ENCODE peak calls at places on chromosomes 16 and 17, in seven cellular contexts. Z is GM12892, J is left cardiac atrium, S is fibroblast of the aortic adventitia, A is AG09309, D is HEK293T, G is T-helper 1 cell. Q is an unnamed sample.

GRCh38 chr16:86697715-86698114 is 119.4 kb downstream of the FOXL1 start:
- DNase-seq in Z (no peak), J (no peak), S (peak; percentile 23), A (no peak), D (no peak), G (no peak), Q (no peak)

GRCh38 chr17:32626371-32626770 is 139.6 kb downstream of the CDK5R1 start:
- DNase-seq in Z (no peak), J (no peak), S (no peak), A (no peak), D (no peak), G (no peak), Q (no peak)

GRCh38 chr17:51035436-51035835 is 85.2 kb downstream of the SPAG9 start:
- DNase-seq in Z (no peak), J (no peak), S (peak; percentile 94), A (peak; percentile 86), D (no peak), G (no peak), Q (peak; percentile 86)

GRCh38 chr16:87953308-87954208 is 2.3 kb downstream of the BANP start:
- DNase-seq in Z (no peak), J (no peak), S (no peak), A (no peak), D (no peak), G (no peak), Q (no peak)

GRCh38 chr16:14961405-14962186 is 13.2 kb upstream of the PDXDC1 start:
- DNase-seq in Z (no peak), J (no peak), S (no peak), A (no peak), D (no peak), G (no peak), Q (no peak)

GRCh38 chr17:32281011-32281451 is 15.4 kb downstream of the RHBDL3 start:
- DNase-seq in Z (no peak), J (peak; percentile 48), S (no peak), A (no peak), D (no peak), G (no peak), Q (no peak)

GRCh38 chr16:51450913-51451312 is 299.8 kb upstream of the SALL1 start:
- DNase-seq in Z (no peak), J (no peak), S (no peak), A (no peak), D (no peak), G (no peak), Q (no peak)

GRCh38 chr17:40556198-40556661 is 9.0 kb downstream of the CCR7 start:
- DNase-seq in Z (no peak), J (no peak), S (no peak), A (no peak), D (no peak), G (no peak), Q (no peak)

GRCh38 chr16:88306860-88307545 is 75.8 kb upstream of the ZNF469 start:
- DNase-seq in Z (no peak), J (no peak), S (peak; percentile 96), A (peak; percentile 86), D (no peak), G (no peak), Q (peak; percentile 96)

GRCh38 chr17:3845361-3845753 is 689 bp downstream of the NCBP3 start:
- DNase-seq in Z (no peak), J (no peak), S (peak; percentile 13), A (no peak), D (no peak), G (no peak), Q (no peak)

GRCh38 chr17:2253768-2254406 is 49.7 kb downstream of the SMG6 start:
- DNase-seq in Z (peak; percentile 54), J (no peak), S (no peak), A (no peak), D (no peak), G (no peak), Q (no peak)

GRCh38 chr17:74361613-74362391 is at the start of gene BTBD17:
- DNase-seq in Z (no peak), J (peak; percentile 66), S (peak; percentile 13), A (no peak), D (peak; percentile 77), G (peak; percentile 12), Q (no peak)

GRCh38 chr17:76569607-76570279 is 15.9 kb downstream of the ST6GALNAC2 start:
- DNase-seq in Z (no peak), J (peak; percentile 68), S (no peak), A (no peak), D (no peak), G (no peak), Q (no peak)

GRCh38 chr17:1455291-1455747 is 713 bp downstream of the CRK start:
- DNase-seq in Z (no peak), J (peak; percentile 81), S (peak; percentile 68), A (peak; percentile 28), D (peak; percentile 71), G (peak; percentile 15), Q (peak; percentile 78)

GRCh38 chr17:55409030-55409800 is 12.4 kb downstream of the MMD start:
- DNase-seq in Z (no peak), J (no peak), S (no peak), A (no peak), D (no peak), G (no peak), Q (no peak)

GRCh38 chr16:74304835-74305176 is 8.2 kb downstream of the PSMD7 start:
- DNase-seq in Z (no peak), J (no peak), S (no peak), A (no peak), D (no peak), G (no peak), Q (no peak)

GRCh38 chr17:32523017-32523680 is 36.4 kb downstream of the CDK5R1 start:
- DNase-seq in Z (peak; percentile 51), J (no peak), S (no peak), A (no peak), D (no peak), G (no peak), Q (no peak)

GRCh38 chr17:46024590-46024989 is 25.5 kb downstream of the STH start:
- DNase-seq in Z (no peak), J (no peak), S (no peak), A (no peak), D (no peak), G (no peak), Q (no peak)

GRCh38 chr17:15351925-15352324 is 10.5 kb upstream of the TEKT3 start:
- DNase-seq in Z (no peak), J (no peak), S (peak; percentile 92), A (peak; percentile 63), D (no peak), G (no peak), Q (peak; percentile 87)

GRCh38 chr16:78183886-78184553 is 84.6 kb downstream of the WWOX start:
- DNase-seq in Z (no peak), J (no peak), S (no peak), A (no peak), D (peak; percentile 31), G (no peak), Q (peak; percentile 9)

GRCh38 chr17:40320771-40321501 is 12.0 kb downstream of the RARA start:
- DNase-seq in Z (no peak), J (peak; percentile 85), S (peak; percentile 65), A (no peak), D (no peak), G (peak; percentile 51), Q (peak; percentile 61)

GRCh38 chr16:88545781-88546180 is 24.4 kb upstream of the ZC3H18 start:
- DNase-seq in Z (no peak), J (no peak), S (no peak), A (no peak), D (no peak), G (no peak), Q (no peak)

GRCh38 chr16:29760567-29761279 is 14.9 kb upstream of the C16orf54 start:
- DNase-seq in Z (no peak), J (no peak), S (no peak), A (no peak), D (no peak), G (no peak), Q (no peak)

GRCh38 chr17:61453563-61453962 is 1.3 kb downstream of the TBX4 start:
- DNase-seq in Z (no peak), J (no peak), S (peak; percentile 9), A (no peak), D (no peak), G (no peak), Q (no peak)

GRCh38 chr16:3716831-3717234 is 491 bp downstream of the TRAP1 start:
- DNase-seq in Z (no peak), J (no peak), S (no peak), A (no peak), D (peak; percentile 28), G (peak; percentile 6), Q (no peak)

GRCh38 chr17:80248894-80249710 is 11.6 kb upstream of the RNF213 start:
- DNase-seq in Z (peak; percentile 2), J (no peak), S (no peak), A (no peak), D (no peak), G (no peak), Q (no peak)

GRCh38 chr17:37220609-37220953 is 155.2 kb upstream of the C17orf78 start:
- DNase-seq in Z (no peak), J (no peak), S (peak; percentile 34), A (no peak), D (peak; percentile 6), G (no peak), Q (peak; percentile 21)

GRCh38 chr17:16820979-16821543 is 131.0 kb downstream of the CCDC144A start:
- DNase-seq in Z (no peak), J (no peak), S (no peak), A (no peak), D (no peak), G (no peak), Q (no peak)

GRCh38 chr17:46121165-46121764 is 72.0 kb downstream of the KANSL1 start:
- DNase-seq in Z (no peak), J (no peak), S (no peak), A (no peak), D (no peak), G (no peak), Q (no peak)

GRCh38 chr17:70078549-70078948 is 3.5 kb downstream of the KCNJ16 start:
- DNase-seq in Z (no peak), J (no peak), S (no peak), A (no peak), D (no peak), G (no peak), Q (no peak)

GRCh38 chr17:37598145-37598544 is 11.1 kb downstream of the SYNRG start:
- DNase-seq in Z (no peak), J (no peak), S (no peak), A (no peak), D (no peak), G (no peak), Q (no peak)

GRCh38 chr17:8922923-8923322 is 42.6 kb downstream of the PIK3R5 start:
- DNase-seq in Z (no peak), J (no peak), S (no peak), A (no peak), D (no peak), G (no peak), Q (no peak)

Q was measured in fibroblast of gingiva.